ENCODE peak calls at places on chromosomes 4 and X, in eight cellular contexts. G is SW480; N is SJSA1; E is iris pigment epithelial cell; M is T follicular helper cell; A is activated CD8-positive, alpha-beta memory T cell treated with anti-CD3 and anti-CD28 coated beads for 1 hour; B is globus pallidus; D is heart right ventricle. X is an unnamed sample.

GRCh38 chr4:108465886-108466491 is 154.4 kb upstream of the RPL34 start:
- DNase-seq in M (no peak), G (no peak), N (no peak), A (no peak), E (no peak), D (no peak), B (no peak), X (no peak)

GRCh38 chr4:182748949-182749348 is 168.2 kb downstream of the DCTD start:
- DNase-seq in G (no peak), M (no peak), D (no peak), A (no peak), B (no peak), N (no peak), E (peak; percentile 41), X (peak; percentile 67)

GRCh38 chr4:88522702-88523324 is 763 bp downstream of the PYURF start:
- DNase-seq in D (no peak), N (peak; percentile 51), M (no peak), G (peak; percentile 9), E (peak; percentile 45), B (peak; percentile 12), A (no peak), X (peak; percentile 16)

GRCh38 chr4:113260671-113261070 is 211.2 kb downstream of the ANK2 start:
- DNase-seq in M (no peak), E (no peak), A (no peak), G (no peak), N (no peak), B (no peak), D (no peak), X (no peak)

GRCh38 chr4:23332266-23332665 is 557.6 kb downstream of the PPARGC1A start:
- DNase-seq in N (no peak), D (no peak), G (no peak), E (peak; percentile 12), B (no peak), A (no peak), M (no peak), X (no peak)

GRCh38 chr4:127975121-127975770 is 10.0 kb downstream of the ABHD18 start:
- DNase-seq in A (no peak), M (no peak), D (no peak), B (no peak), G (no peak), E (peak; percentile 71), N (no peak), X (peak; percentile 94)

GRCh38 chrX:3263681-3264126 is 82.7 kb downstream of the MXRA5 start:
- DNase-seq in B (peak; percentile 3), D (no peak), N (no peak), A (no peak), E (no peak), M (no peak), G (no peak), X (no peak)

GRCh38 chr4:183831026-183831446 is 74.1 kb upstream of the STOX2 start:
- DNase-seq in D (peak; percentile 52), N (no peak), B (no peak), E (no peak), M (no peak), G (no peak), A (no peak), X (no peak)

GRCh38 chr4:1772869-1773538 is 20.1 kb upstream of the FGFR3 start:
- DNase-seq in A (no peak), N (no peak), E (no peak), B (no peak), G (no peak), D (no peak), M (no peak), X (no peak)

GRCh38 chr4:83128235-83128929 is 13.9 kb upstream of the PLAC8 start:
- DNase-seq in B (no peak), N (no peak), G (peak; percentile 47), D (no peak), A (no peak), E (peak; percentile 91), M (no peak), X (peak; percentile 76)

GRCh38 chr4:105600951-105601350 is 48.5 kb downstream of the ARHGEF38 start:
- DNase-seq in G (no peak), A (no peak), M (no peak), B (no peak), D (no peak), E (no peak), N (no peak), X (no peak)

GRCh38 chr4:102640669-102641068 is 120.1 kb downstream of the MANBA start:
- DNase-seq in E (peak; percentile 69), N (no peak), G (no peak), A (no peak), D (no peak), M (no peak), B (no peak), X (peak; percentile 81)

GRCh38 chrX:112536544-112536943 is 143.2 kb downstream of the LHFPL1 start:
- DNase-seq in E (no peak), G (peak; percentile 7), A (no peak), N (no peak), D (no peak), M (no peak), B (no peak), X (no peak)

GRCh38 chr4:183071222-183071621 is 27.8 kb upstream of the WWC2 start:
- DNase-seq in E (no peak), N (no peak), D (no peak), M (no peak), A (no peak), G (no peak), B (no peak), X (no peak)

GRCh38 chr4:99651811-99652545 is 5.7 kb downstream of the C4orf54 start:
- DNase-seq in B (no peak), A (no peak), E (no peak), G (no peak), N (no peak), D (no peak), M (no peak), X (no peak)

GRCh38 chrX:118872102-118872566 is 48.5 kb downstream of the ZCCHC12 start:
- DNase-seq in E (peak; percentile 4), N (no peak), G (no peak), M (no peak), A (no peak), D (peak; percentile 6), B (peak; percentile 33), X (peak; percentile 77)

GRCh38 chr4:152294331-152294730 is 241.6 kb downstream of the FBXW7 start:
- DNase-seq in D (no peak), A (no peak), E (no peak), B (no peak), N (no peak), M (no peak), G (no peak), X (no peak)

GRCh38 chr4:82480786-82481317 is 50.5 kb downstream of the ENOPH1 start:
- DNase-seq in G (no peak), N (no peak), B (no peak), M (no peak), E (no peak), D (no peak), A (no peak), X (no peak)

GRCh38 chrX:136810493-136810892 is 29.8 kb upstream of the ARHGEF6 start:
- DNase-seq in D (no peak), N (no peak), M (no peak), G (no peak), E (no peak), A (no peak), B (no peak), X (no peak)

GRCh38 chrX:38807873-38808272 is 6.6 kb downstream of the MID1IP1 start:
- DNase-seq in A (no peak), G (no peak), M (no peak), E (peak; percentile 6), B (no peak), N (no peak), D (no peak), X (no peak)